ENCODE peak calls at places on chromosomes 16 and 17, in seven cellular contexts. S is HCT116, L is K562, D is HepG2, N is GM12878, K is SK-N-SH, O is H1. I is an unnamed sample.

GRCh38 chr16:69724981-69725479 is 1.3 kb downstream of the NQO1 start:
- DNase-seq in S (no peak), L (no peak), D (peak), N (no peak), K (no peak), O (no peak), I (peak)

GRCh38 chr17:47295037-47295873 is 28.5 kb upstream of the EFCAB13 start:
- DNase-seq in S (no peak), L (no peak), D (peak), N (no peak), K (no peak), O (no peak), I (no peak)

GRCh38 chr16:73060948-73061495 is 13.1 kb upstream of the ZFHX3 start:
- DNase-seq in S (no peak), L (no peak), D (no peak), N (no peak), K (no peak), O (no peak), I (no peak)

GRCh38 chr17:14015286-14015685 is 54.0 kb upstream of the COX10 start:
- DNase-seq in S (no peak), L (no peak), D (no peak), N (no peak), K (no peak), O (no peak), I (no peak)

GRCh38 chr17:54968954-54969400 is 412 bp downstream of the STXBP4 start:
- DNase-seq in S (no peak), L (peak), D (peak), N (no peak), K (peak), O (no peak), I (peak)

GRCh38 chr17:10234033-10234432 is 35.6 kb upstream of the GAS7 start:
- DNase-seq in S (no peak), L (no peak), D (no peak), N (no peak), K (no peak), O (no peak), I (no peak)

GRCh38 chr17:69326302-69327059 is 452 bp downstream of the ABCA5 start:
- DNase-seq in S (no peak), L (no peak), D (peak), N (no peak), K (no peak), O (no peak), I (peak)

GRCh38 chr16:27618611-27619380 is 68.9 kb downstream of the KATNIP start:
- DNase-seq in S (no peak), L (no peak), D (peak), N (no peak), K (no peak), O (no peak), I (no peak)

GRCh38 chr17:65190467-65191095 is 53.4 kb downstream of the RGS9 start:
- DNase-seq in S (no peak), L (no peak), D (no peak), N (no peak), K (no peak), O (no peak), I (no peak)

GRCh38 chr16:47254771-47255170 is 111.0 kb upstream of the NETO2 start:
- DNase-seq in S (no peak), L (no peak), D (no peak), N (no peak), K (no peak), O (no peak), I (no peak)

GRCh38 chr16:65773319-65773874 is 593.1 kb upstream of the CDH5 start:
- DNase-seq in S (no peak), L (no peak), D (no peak), N (no peak), K (no peak), O (no peak), I (no peak)

GRCh38 chr16:67884684-67885083 is at the start of gene NRN1L:
- DNase-seq in S (no peak), L (peak), D (no peak), N (no peak), K (peak), O (peak), I (peak)

GRCh38 chr17:57578608-57578990 is 166.5 kb downstream of the CCDC182 start:
- DNase-seq in S (no peak), L (no peak), D (no peak), N (peak), K (no peak), O (no peak), I (no peak)

GRCh38 chr16:28569011-28569410 is 15.3 kb downstream of the SGF29 start:
- DNase-seq in S (no peak), L (no peak), D (no peak), N (no peak), K (no peak), O (no peak), I (no peak)

GRCh38 chr17:21301593-21302550 is 17.4 kb downstream of the MAP2K3 start:
- DNase-seq in S (no peak), L (no peak), D (no peak), N (no peak), K (peak), O (no peak), I (no peak)

GRCh38 chr16:1325673-1326371 is 7.6 kb upstream of the BAIAP3 start:
- DNase-seq in S (no peak), L (no peak), D (no peak), N (no peak), K (no peak), O (no peak), I (no peak)

GRCh38 chr16:30166202-30166902 is 17.1 kb upstream of the CORO1A start:
- DNase-seq in S (no peak), L (no peak), D (no peak), N (peak), K (no peak), O (no peak), I (no peak)

GRCh38 chr16:86880316-86881117 is 302.2 kb downstream of the FOXL1 start:
- DNase-seq in S (no peak), L (no peak), D (no peak), N (no peak), K (no peak), O (no peak), I (no peak)

GRCh38 chr16:67641779-67642708 is 2.9 kb upstream of the CARMIL2 start:
- DNase-seq in S (no peak), L (no peak), D (no peak), N (no peak), K (no peak), O (no peak), I (no peak)

GRCh38 chr17:77145635-77146632 is 5.2 kb downstream of the SEC14L1 start:
- DNase-seq in S (no peak), L (no peak), D (peak), N (peak), K (peak), O (no peak), I (peak)

GRCh38 chr17:199195-199604 is 17.8 kb upstream of the DOC2B start:
- DNase-seq in S (no peak), L (no peak), D (no peak), N (no peak), K (no peak), O (no peak), I (no peak)

GRCh38 chr17:2710804-2711607 is 558 bp downstream of the CLUH start:
- DNase-seq in S (no peak), L (no peak), D (peak), N (no peak), K (peak), O (no peak), I (peak)

GRCh38 chr16:87254734-87255133 is 62.5 kb downstream of the C16orf95 start:
- DNase-seq in S (no peak), L (no peak), D (no peak), N (no peak), K (no peak), O (no peak), I (no peak)

GRCh38 chr17:57859601-57860413 is 10.0 kb upstream of the MRPS23 start:
- DNase-seq in S (no peak), L (no peak), D (no peak), N (no peak), K (no peak), O (no peak), I (no peak)

GRCh38 chr16:15741207-15741871 is 91.3 kb downstream of the NDE1 start:
- DNase-seq in S (no peak), L (no peak), D (no peak), N (no peak), K (no peak), O (no peak), I (no peak)

GRCh38 chr17:32783602-32784001 is 93.3 kb downstream of the MYO1D start:
- DNase-seq in S (peak), L (peak), D (peak), N (peak), K (peak), O (no peak), I (peak)

GRCh38 chr17:64214950-64215349 is 48.1 kb downstream of the TEX2 start:
- DNase-seq in S (no peak), L (no peak), D (no peak), N (no peak), K (no peak), O (no peak), I (no peak)

GRCh38 chr16:12287796-12288536 is 311.4 kb downstream of the SNX29 start:
- DNase-seq in S (no peak), L (no peak), D (peak), N (no peak), K (no peak), O (no peak), I (no peak)

GRCh38 chr17:55433629-55434422 is 12.2 kb upstream of the MMD start:
- DNase-seq in S (no peak), L (no peak), D (peak), N (no peak), K (no peak), O (no peak), I (peak)

GRCh38 chr16:77540656-77541055 is 105.8 kb upstream of the ADAMTS18 start:
- DNase-seq in S (no peak), L (no peak), D (no peak), N (no peak), K (no peak), O (no peak), I (no peak)

GRCh38 chr16:54080524-54081008 is 206.0 kb downstream of the IRX3 start:
- DNase-seq in S (no peak), L (no peak), D (peak), N (no peak), K (no peak), O (no peak), I (peak)

GRCh38 chr16:69105501-69106361 is at the start of gene HAS3:
- DNase-seq in S (peak), L (peak), D (peak), N (no peak), K (peak), O (peak), I (peak)

GRCh38 chr17:70352834-70353233 is 183.5 kb downstream of the KCNJ2 start:
- DNase-seq in S (no peak), L (no peak), D (no peak), N (no peak), K (no peak), O (no peak), I (no peak)

GRCh38 chr17:43831633-43832032 is 1.3 kb downstream of the MPP3 start:
- DNase-seq in S (no peak), L (no peak), D (no peak), N (no peak), K (no peak), O (no peak), I (no peak)

GRCh38 chr16:70577256-70577698 is 53.7 kb downstream of the SF3B3 start:
- DNase-seq in S (peak), L (no peak), D (no peak), N (no peak), K (no peak), O (no peak), I (no peak)

GRCh38 chr17:372157-373152 is 19.8 kb upstream of the RPH3AL start:
- DNase-seq in S (no peak), L (no peak), D (no peak), N (no peak), K (no peak), O (no peak), I (no peak)

GRCh38 chr16:67399218-67399733 is 6.0 kb upstream of the TPPP3 start:
- DNase-seq in S (no peak), L (peak), D (no peak), N (no peak), K (peak), O (peak), I (no peak)

GRCh38 chr17:41687828-41688640 is 651 bp upstream of the EIF1 start:
- DNase-seq in S (no peak), L (no peak), D (peak), N (no peak), K (peak), O (no peak), I (peak)
- TF ChIP-seq JUND in S (no peak), L (no peak), D (no peak), N (peak), K (no peak), O (no peak), I (no peak)

DNA sequence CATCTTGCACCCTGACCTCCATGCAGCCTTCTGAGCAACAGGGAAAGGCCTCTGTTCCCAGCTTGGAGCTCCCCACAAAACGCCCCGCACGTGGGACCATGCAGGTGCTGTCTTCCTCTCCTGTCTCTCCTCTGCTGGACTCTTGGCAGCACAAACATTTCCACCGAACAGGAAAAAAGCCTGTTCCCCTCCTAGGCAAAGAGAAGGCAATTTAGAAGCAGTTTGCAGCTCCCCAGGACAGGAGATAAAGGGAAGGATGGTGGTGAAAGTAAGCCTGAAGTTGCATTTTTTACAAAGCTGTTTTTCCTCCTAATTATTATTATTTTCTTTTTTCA is 7.7 kb upstream of the CIBAR2 start:
- DNase-seq in S (no peak), L (no peak), D (no peak), N (no peak), K (no peak), O (no peak), I (no peak)
- TF ChIP-seq JUND in S (no peak), L (no peak), D (no peak), N (no peak), K (no peak), O (no peak), I (no peak)

GRCh38 chr17:42682400-42683384 is at the start of gene CNTNAP1:
- DNase-seq in S (no peak), L (no peak), D (peak), N (no peak), K (peak), O (no peak), I (peak)
- TF ChIP-seq JUND in S (no peak), L (no peak), D (no peak), N (no peak), K (no peak), O (no peak), I (no peak)

DNA sequence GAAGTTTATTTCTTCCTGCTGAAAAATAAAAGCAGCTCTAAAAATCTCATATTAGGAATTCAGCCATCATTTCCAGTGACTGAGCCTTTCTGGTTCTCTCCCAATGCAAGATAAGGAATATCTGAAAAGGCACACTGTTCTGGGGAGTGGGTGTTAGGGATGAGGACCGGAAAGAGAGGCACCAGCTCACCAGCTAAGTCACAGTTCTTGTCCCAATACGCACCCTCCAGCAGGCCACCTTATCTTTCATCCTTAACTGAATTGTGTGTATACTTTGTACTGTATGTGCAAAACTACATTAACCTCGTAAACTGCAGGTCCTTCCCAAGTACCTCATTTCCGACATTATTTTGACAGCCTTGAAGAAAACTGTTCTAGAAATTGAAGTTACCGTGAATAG is 11.0 kb downstream of the AMFR start:
- DNase-seq in S (no peak), L (peak), D (no peak), N (no peak), K (no peak), O (no peak), I (no peak)
- TF ChIP-seq JUND in S (no peak), L (peak), D (no peak), N (no peak), K (no peak), O (no peak), I (no peak)

DNA sequence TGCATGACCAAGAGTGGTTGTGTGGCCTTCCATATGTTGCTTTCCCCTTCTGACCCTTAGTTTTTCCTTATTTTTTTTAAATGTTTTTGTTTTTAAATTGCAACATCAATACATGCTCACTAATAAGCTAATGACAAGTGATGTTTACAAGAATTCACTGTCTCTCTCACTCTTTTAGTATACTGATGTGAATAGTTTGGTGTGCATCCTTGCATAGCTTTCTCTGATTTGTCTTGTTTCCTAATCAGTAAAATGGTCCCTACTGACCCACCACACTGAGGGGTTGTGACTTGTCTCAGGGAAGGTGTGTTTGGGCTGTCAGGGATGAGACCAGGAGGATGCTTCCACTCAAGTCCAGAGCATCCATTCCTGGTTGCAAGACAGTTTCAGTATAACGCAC is 26.0 kb downstream of the CIITA start:
- DNase-seq in S (no peak), L (no peak), D (no peak), N (no peak), K (no peak), O (no peak), I (no peak)
- TF ChIP-seq JUND in S (no peak), L (no peak), D (no peak), N (no peak), K (no peak), O (no peak), I (no peak)

DNA sequence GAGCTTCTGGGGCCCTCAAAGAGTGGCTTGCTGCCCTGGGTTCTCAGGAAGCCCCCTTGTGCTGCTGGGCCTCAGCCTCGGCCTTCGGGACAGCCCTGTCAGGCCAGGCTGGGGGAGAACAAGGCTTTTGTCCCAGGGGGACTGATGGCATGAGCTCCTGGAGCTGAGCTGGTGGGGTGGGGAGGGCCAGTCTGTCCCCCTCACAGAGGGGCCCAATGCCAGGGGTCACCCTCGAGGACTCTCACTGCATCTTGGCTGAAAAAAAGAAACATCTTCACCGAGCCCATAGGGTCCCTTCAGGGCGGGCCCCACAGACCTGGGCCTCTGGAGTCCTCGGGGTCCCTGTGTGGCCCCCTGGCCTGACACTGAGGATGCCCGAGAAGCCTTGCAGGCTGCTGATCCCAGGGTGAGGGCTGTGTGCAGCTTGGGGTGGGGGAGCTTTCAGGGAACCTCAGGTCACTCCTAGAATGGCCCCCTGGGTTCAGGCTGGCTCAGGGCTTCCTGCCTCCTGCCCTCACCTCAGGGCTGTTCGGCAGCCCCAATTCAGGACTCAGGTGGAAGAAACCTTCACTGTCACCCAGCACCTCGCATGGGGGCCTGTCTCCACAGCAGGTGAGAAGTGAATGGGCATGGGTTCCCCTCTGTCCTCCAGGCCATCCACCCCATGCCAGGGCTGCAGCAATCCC is 90.5 kb downstream of the TNFRSF13B start:
- DNase-seq in S (no peak), L (no peak), D (no peak), N (no peak), K (no peak), O (no peak), I (no peak)
- TF ChIP-seq JUND in S (no peak), L (no peak), D (no peak), N (no peak), K (no peak), O (no peak), I (no peak)

GRCh38 chr16:2799852-2800226 is 1.6 kb downstream of the PRSS41 start:
- DNase-seq in S (no peak), L (no peak), D (peak), N (no peak), K (no peak), O (no peak), I (peak)
- TF ChIP-seq JUND in S (no peak), L (no peak), D (no peak), N (no peak), K (no peak), O (no peak), I (peak)

GRCh38 chr16:31507617-31507928 is 618 bp downstream of the RUSF1 start:
- DNase-seq in S (no peak), L (no peak), D (no peak), N (no peak), K (no peak), O (no peak), I (no peak)

GRCh38 chr16:31507929-31508705 is at the start of gene RUSF1:
- DNase-seq in S (peak), L (peak), D (peak), N (peak), K (peak), O (peak), I (peak)

GRCh38 chr16:31513884-31514283 is 5.7 kb upstream of the RUSF1 start:
- DNase-seq in S (no peak), L (no peak), D (no peak), N (no peak), K (no peak), O (no peak), I (no peak)

GRCh38 chr16:31508706-31509523 is 724 bp upstream of the RUSF1 start:
- DNase-seq in S (no peak), L (peak), D (peak), N (no peak), K (no peak), O (no peak), I (no peak)

GRCh38 chr16:31513126-31513525 is 4.9 kb upstream of the RUSF1 start:
- DNase-seq in S (no peak), L (no peak), D (no peak), N (no peak), K (no peak), O (no peak), I (no peak)
- TF ChIP-seq JUND in S (no peak), L (no peak), D (no peak), N (no peak), K (peak), O (no peak), I (no peak)

GRCh38 chr16:89452925-89453324 is 37.4 kb downstream of the ANKRD11 start:
- DNase-seq in S (no peak), L (no peak), D (no peak), N (no peak), K (no peak), O (no peak), I (no peak)

GRCh38 chr16:89455178-89455577 is 35.2 kb downstream of the ANKRD11 start:
- DNase-seq in S (no peak), L (no peak), D (no peak), N (peak), K (no peak), O (no peak), I (no peak)

GRCh38 chr16:89455692-89456091 is 34.7 kb downstream of the ANKRD11 start:
- DNase-seq in S (no peak), L (no peak), D (no peak), N (no peak), K (no peak), O (no peak), I (no peak)

GRCh38 chr16:89452241-89452640 is 38.1 kb downstream of the ANKRD11 start:
- DNase-seq in S (no peak), L (no peak), D (no peak), N (no peak), K (no peak), O (no peak), I (no peak)

GRCh38 chr16:89453662-89454321 is 36.6 kb downstream of the ANKRD11 start:
- DNase-seq in S (no peak), L (peak), D (no peak), N (no peak), K (no peak), O (no peak), I (peak)
- TF ChIP-seq JUND in S (no peak), L (no peak), D (no peak), N (no peak), K (no peak), O (no peak), I (no peak)

GRCh38 chr16:4866586-4866985 is 19.3 kb downstream of the UBN1 start:
- DNase-seq in S (no peak), L (no peak), D (no peak), N (no peak), K (no peak), O (no peak), I (no peak)
- TF ChIP-seq JUND in S (no peak), L (no peak), D (no peak), N (no peak), K (no peak), O (no peak), I (no peak)